ENCODE peak calls at places on chromosomes 7 and 10, in five cellular contexts. P is K562, H is HepG2, S is H1, D is GM12878. T is an unnamed sample.
A peak's percentile ranks its signal among the peaks of the same experiment; 100 is the strongest.

GRCh38 chr10:116888380-116889055 is 39.2 kb downstream of the ENO4 start:
- DNase-seq in S (peak; percentile 39), P (no peak), H (peak; percentile 4), D (no peak), T (peak; percentile 56)

GRCh38 chr10:110512461-110513187 is 14.9 kb downstream of the DUSP5 start:
- DNase-seq in D (no peak), S (no peak), H (no peak), P (peak; percentile 43), T (no peak)

GRCh38 chr10:51832652-51833383 is 133.4 kb upstream of the CSTF2T start:
- DNase-seq in S (no peak), H (peak; percentile 44), P (peak; percentile 2), D (peak; percentile 8), T (peak; percentile 79)

GRCh38 chr10:118957966-118958365 is 71.5 kb upstream of the NANOS1 start:
- DNase-seq in D (no peak), P (no peak), S (no peak), H (no peak), T (no peak)

GRCh38 chr10:89894051-89894450 is 192.7 kb downstream of the KIF20B start:
- DNase-seq in D (no peak), S (no peak), P (no peak), H (no peak), T (no peak)

GRCh38 chr10:125633517-125633999 is 49.4 kb downstream of the TEX36 start:
- DNase-seq in S (no peak), P (no peak), H (no peak), D (no peak), T (peak; percentile 8)

GRCh38 chr10:71927669-71928592 is 36.3 kb upstream of the CHST3 start:
- DNase-seq in S (no peak), H (peak; percentile 77), D (no peak), P (no peak), T (no peak)

GRCh38 chr10:67978749-67979148 is 94.3 kb downstream of the SIRT1 start:
- DNase-seq in P (no peak), H (no peak), D (no peak), S (no peak), T (no peak)

GRCh38 chr10:97676770-97677581 is 10.1 kb downstream of the AVPI1 start:
- DNase-seq in P (peak; percentile 59), S (no peak), D (no peak), H (peak; percentile 49), T (no peak)

GRCh38 chr10:85175635-85176034 is 847.2 kb downstream of the CCSER2 start:
- DNase-seq in D (no peak), S (peak; percentile 9), H (no peak), P (no peak), T (no peak)

GRCh38 chr10:112517381-112517976 is 70.5 kb downstream of the VTI1A start:
- DNase-seq in S (no peak), D (no peak), P (no peak), H (no peak), T (peak; percentile 100)

GRCh38 chr10:42934351-42934811 is 142.5 kb upstream of the RET start:
- DNase-seq in D (no peak), H (no peak), P (no peak), S (no peak), T (no peak)

GRCh38 chr7:50672045-50672444 is 106.8 kb upstream of the DDC start:
- DNase-seq in S (no peak), D (no peak), H (no peak), P (no peak), T (no peak)

GRCh38 chr7:134070673-134071072 is 56.5 kb upstream of the LRGUK start:
- DNase-seq in D (no peak), H (no peak), S (no peak), P (no peak), T (no peak)

GRCh38 chr10:10703390-10703789 is 314.3 kb upstream of the CELF2 start:
- DNase-seq in H (no peak), S (no peak), D (no peak), P (no peak), T (no peak)

GRCh38 chr10:125123363-125124113 is 36.8 kb downstream of the CTBP2 start:
- DNase-seq in P (no peak), H (no peak), D (no peak), S (no peak), T (peak; percentile 96)

GRCh38 chr10:44240766-44241165 is 144.1 kb downstream of the CXCL12 start:
- DNase-seq in D (no peak), P (no peak), H (no peak), S (no peak), T (no peak)

GRCh38 chr10:60666221-60666620 is 112.1 kb upstream of the CDK1 start:
- DNase-seq in D (no peak), S (no peak), H (no peak), P (no peak), T (no peak)

GRCh38 chr10:102114861-102115618 is 5.1 kb downstream of the LDB1 start:
- DNase-seq in D (no peak), S (no peak), H (peak; percentile 79), P (peak; percentile 92), T (no peak)

GRCh38 chr10:110069502-110069982 is 61.8 kb downstream of the ADD3 start:
- DNase-seq in S (no peak), D (no peak), P (no peak), H (no peak), T (no peak)

GRCh38 chr10:71191019-71191418 is 21.4 kb upstream of the UNC5B start:
- DNase-seq in H (no peak), S (no peak), P (no peak), D (no peak), T (no peak)

GRCh38 chr7:95772771-95773581 is 622 bp downstream of the DYNC1I1 start:
- DNase-seq in H (no peak), P (no peak), S (no peak), D (no peak), T (no peak)

GRCh38 chr7:141409911-141410329 is 141.3 kb upstream of the AGK start:
- DNase-seq in H (no peak), P (no peak), S (no peak), D (no peak), T (no peak)

GRCh38 chr10:18866852-18867251 is 181.7 kb upstream of the MALRD1 start:
- DNase-seq in H (no peak), D (no peak), P (no peak), S (no peak), T (no peak)

GRCh38 chr7:149471289-149471953 is 10.6 kb upstream of the ZNF777 start:
- DNase-seq in P (no peak), H (no peak), D (no peak), S (no peak), T (no peak)

GRCh38 chr7:36440880-36441279 is 51.2 kb downstream of the ANLN start:
- DNase-seq in D (no peak), P (no peak), H (peak; percentile 16), S (no peak), T (peak; percentile 4)

GRCh38 chr10:96496281-96496925 is 17.3 kb downstream of the TLL2 start:
- DNase-seq in P (no peak), D (no peak), H (no peak), S (no peak), T (no peak)

GRCh38 chr7:132965951-132966350 is 115.9 kb downstream of the CHCHD3 start:
- DNase-seq in S (no peak), D (no peak), P (no peak), H (no peak), T (no peak)

GRCh38 chr10:122387572-122387971 is 13.1 kb downstream of the PLEKHA1 start:
- DNase-seq in P (no peak), S (no peak), H (no peak), D (no peak), T (no peak)

GRCh38 chr10:117678106-117678505 is 135.6 kb downstream of the EMX2 start:
- DNase-seq in S (no peak), P (no peak), D (no peak), H (no peak), T (no peak)

DNA sequence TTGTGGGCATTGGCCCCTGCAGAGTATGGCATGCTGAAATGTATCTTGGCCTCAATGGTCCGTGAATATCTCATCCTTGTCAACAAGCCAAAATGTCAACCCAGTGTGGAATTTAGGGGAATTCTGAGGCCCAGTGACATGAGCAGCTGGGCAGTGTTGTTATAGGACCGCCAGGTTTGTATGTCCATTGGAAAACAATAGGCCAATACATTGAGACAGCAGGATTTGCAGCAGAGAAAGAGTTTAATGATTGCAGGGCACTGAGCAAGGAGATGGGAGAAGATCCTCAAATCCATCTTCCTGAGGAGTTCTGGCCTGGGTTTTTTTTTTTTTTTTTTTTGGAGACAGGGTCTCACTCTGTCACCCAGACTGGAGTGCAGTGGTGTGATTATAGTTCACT is 95.7 kb upstream of the BAIAP2L1 start:
- DNase-seq in D (no peak), S (no peak), P (no peak), H (no peak), T (no peak)
- TF ChIP-seq SIN3A in D (no peak), S (no peak), P (no peak), H (no peak), T (no peak)

DNA sequence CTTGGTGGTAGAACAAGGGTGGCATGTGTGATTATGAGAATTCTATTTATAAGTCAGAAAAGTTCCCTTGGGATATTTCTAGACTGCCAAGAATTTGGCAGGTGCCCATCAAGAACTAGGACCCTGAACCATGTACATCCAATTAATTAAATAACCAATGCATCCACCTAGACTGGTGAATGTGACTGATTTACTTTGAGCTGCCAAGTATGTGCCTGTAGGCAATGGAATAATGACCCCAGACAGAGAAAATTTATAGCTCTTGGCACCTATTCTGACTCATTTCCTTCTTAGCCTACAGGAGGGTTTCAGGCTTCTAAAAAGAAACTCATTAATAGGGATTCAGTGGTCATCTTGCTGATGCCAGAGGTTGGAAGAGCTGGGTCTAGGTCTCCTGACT is 54.9 kb downstream of the KCNH2 start:
- DNase-seq in S (no peak), D (no peak), P (no peak), H (no peak), T (no peak)
- TF ChIP-seq ZNF274 in S (no peak), D (no peak), P (no peak), H (no peak), T (no peak)

GRCh38 chr10:132313305-132313704 is 5.6 kb upstream of the STK32C start:
- DNase-seq in P (no peak), H (no peak), D (no peak), S (no peak), T (no peak)

GRCh38 chr10:132309466-132309865 is 1.7 kb upstream of the STK32C start:
- DNase-seq in S (no peak), D (no peak), H (no peak), P (no peak), T (no peak)

GRCh38 chr10:132309879-132310591 is 2.3 kb upstream of the STK32C start:
- DNase-seq in D (no peak), H (no peak), S (no peak), P (no peak), T (no peak)

GRCh38 chr10:132310701-132311337 is 3.1 kb upstream of the STK32C start:
- DNase-seq in D (no peak), P (no peak), S (no peak), H (no peak), T (no peak)

GRCh38 chr10:132311338-132311939 is 3.7 kb upstream of the STK32C start:
- DNase-seq in H (peak; percentile 74), S (no peak), P (peak; percentile 85), D (no peak), T (peak; percentile 67)
- TF ChIP-seq SIN3A in H (peak; percentile 45), S (no peak), P (peak; percentile 63), D (no peak), T (no peak)

GRCh38 chr7:43538404-43538771 is 44.5 kb upstream of the STK17A start:
- DNase-seq in D (no peak), S (no peak), P (no peak), H (no peak), T (no peak)
- TF ChIP-seq ZNF274 in D (no peak), S (no peak), P (no peak), H (no peak), T (no peak)